ENCODE peak calls at places on chromosomes 2 and 18, in five cellular contexts. Z is IMR-90, G is neuronal stem cell, O is putamen, F is EL. H is an unnamed sample.

GRCh38 chr2:119678021-119678656 is 862 bp upstream of the TMEM177 start:
- DNase-seq in Z (no peak), G (no peak), O (no peak), F (no peak), H (no peak)

GRCh38 chr18:79581406-79581805 is 98.2 kb upstream of the CTDP1 start:
- DNase-seq in Z (no peak), G (no peak), O (no peak), F (no peak), H (no peak)

GRCh38 chr2:98037206-98037605 is 41.5 kb upstream of the TMEM131 start:
- DNase-seq in Z (no peak), G (no peak), O (no peak), F (no peak), H (no peak)

GRCh38 chr2:147051814-147052213 is 793.0 kb upstream of the ACVR2A start:
- DNase-seq in Z (no peak), G (no peak), O (no peak), F (no peak), H (no peak)

GRCh38 chr2:218229239-218229638 is 12.2 kb downstream of the ARPC2 start:
- DNase-seq in Z (peak), G (no peak), O (no peak), F (peak), H (peak)

GRCh38 chr2:55876425-55877084 is 47.0 kb downstream of the EFEMP1 start:
- DNase-seq in Z (no peak), G (no peak), O (no peak), F (no peak), H (no peak)

GRCh38 chr2:170249761-170250160 is 71.8 kb downstream of the MYO3B start:
- DNase-seq in Z (no peak), G (no peak), O (no peak), F (no peak), H (no peak)

GRCh38 chr2:239109041-239109915 is 261.4 kb downstream of the TWIST2 start:
- DNase-seq in Z (peak), G (no peak), O (no peak), F (no peak), H (no peak)

GRCh38 chr2:239520811-239521517 is 120.1 kb upstream of the HDAC4 start:
- DNase-seq in Z (no peak), G (no peak), O (no peak), F (no peak), H (no peak)

GRCh38 chr2:201402651-201403573 is 45.8 kb upstream of the FLACC1 start:
- DNase-seq in Z (peak), G (no peak), O (no peak), F (peak), H (no peak)

GRCh38 chr2:26561376-26561775 is 79.8 kb downstream of the CIB4 start:
- DNase-seq in Z (no peak), G (no peak), O (no peak), F (no peak), H (no peak)

GRCh38 chr2:42567806-42568429 is 514 bp upstream of the MTA3 start:
- DNase-seq in Z (no peak), G (peak), O (peak), F (peak), H (peak)

H was measured in pons.